ENCODE peak calls at places on chromosomes 11 and 22, in five cellular contexts. Q is amygdala; A is SW480; R is SK-N-SH; H is CD4-positive, alpha-beta memory T cell. T is an unnamed sample.

GRCh38 chr11:70076461-70076931 is 1.6 kb upstream of the ANO1 start:
- DNase-seq in A (no peak), Q (no peak), R (no peak), H (no peak), T (no peak)

GRCh38 chr11:3044004-3044403 is 13.2 kb downstream of the CARS1 start:
- DNase-seq in R (no peak), A (no peak), H (no peak), Q (no peak), T (no peak)

GRCh38 chr11:124717786-124718634 is 21.7 kb upstream of the NRGN start:
- DNase-seq in H (peak; percentile 26), R (peak; percentile 79), Q (no peak), A (peak; percentile 60), T (peak; percentile 62)

GRCh38 chr22:46017166-46017565 is 40.2 kb upstream of the WNT7B start:
- DNase-seq in A (no peak), R (no peak), Q (no peak), H (no peak), T (no peak)

GRCh38 chr11:60221706-60222105 is 21.2 kb downstream of the MS4A4E start:
- DNase-seq in R (no peak), A (no peak), Q (no peak), H (no peak), T (no peak)

GRCh38 chr11:11866203-11866602 is 24.4 kb downstream of the USP47 start:
- DNase-seq in Q (no peak), A (no peak), H (no peak), R (no peak), T (no peak)

GRCh38 chr11:75802913-75803820 is 11.8 kb upstream of the UVRAG start:
- DNase-seq in R (peak; percentile 79), Q (peak; percentile 7), A (peak; percentile 45), H (peak; percentile 59), T (peak; percentile 66)

GRCh38 chr22:35657571-35658312 is 9.5 kb downstream of the APOL6 start:
- DNase-seq in Q (no peak), A (no peak), H (no peak), R (no peak), T (no peak)

GRCh38 chr11:111665779-111666178 is 63.5 kb downstream of the SIK2 start:
- DNase-seq in R (no peak), Q (no peak), H (no peak), A (peak; percentile 25), T (peak; percentile 42)

GRCh38 chr11:128422576-128423370 is 164.6 kb downstream of the ETS1 start:
- DNase-seq in H (peak; percentile 93), Q (no peak), R (peak; percentile 84), A (peak; percentile 90), T (peak; percentile 93)

GRCh38 chr11:109421981-109422590 is at the start of gene C11orf87:
- DNase-seq in A (no peak), R (peak; percentile 66), H (no peak), Q (no peak), T (no peak)